ENCODE peak calls at places on chromosomes 13 and 19, in eight cellular contexts. V is OCI-LY7, M is astrocyte of the cerebellum, H is GM23338, I is fibroblast of mammary gland, O is suprapubic skin, R is LNCaP clone FGC, N is cardiac muscle cell. T is an unnamed sample.

GRCh38 chr13:75836441-75836840 is 200.3 kb downstream of the LMO7 start:
- DNase-seq in H (peak; percentile 24), R (peak; percentile 95), O (no peak), V (no peak), N (no peak), M (no peak), I (no peak), T (no peak)

GRCh38 chr19:29576761-29577661 is 29.1 kb upstream of the POP4 start:
- DNase-seq in H (no peak), I (peak; percentile 44), N (peak; percentile 25), M (no peak), R (no peak), O (peak; percentile 65), V (no peak), T (no peak)

GRCh38 chr13:46668302-46668720 is 115.3 kb downstream of the LRCH1 start:
- DNase-seq in I (peak; percentile 91), N (peak; percentile 95), M (peak; percentile 91), O (no peak), H (no peak), R (no peak), V (peak; percentile 18), T (peak; percentile 76)

GRCh38 chr13:113400621-113401451 is 36.9 kb upstream of the GRTP1 start:
- DNase-seq in N (no peak), H (no peak), I (no peak), O (peak; percentile 60), V (peak; percentile 24), M (no peak), R (no peak), T (no peak)

GRCh38 chr19:54449701-54450069 is 686 bp downstream of the LENG8 start:
- DNase-seq in N (peak; percentile 39), H (no peak), V (no peak), M (no peak), I (peak; percentile 31), O (no peak), R (no peak), T (no peak)

GRCh38 chr19:55546822-55547614 is 1.7 kb upstream of the SBK3 start:
- DNase-seq in M (peak; percentile 12), V (no peak), H (peak; percentile 46), O (no peak), R (no peak), I (peak; percentile 94), N (peak; percentile 92), T (peak; percentile 49)

GRCh38 chr19:18591735-18592385 is 3.3 kb downstream of the REX1BD start:
- DNase-seq in I (peak; percentile 85), O (no peak), M (no peak), R (no peak), N (no peak), V (no peak), H (no peak), T (peak; percentile 27)

GRCh38 chr13:100665403-100665802 is 9.2 kb downstream of the TMTC4 start:
- DNase-seq in H (no peak), O (no peak), N (no peak), M (no peak), V (no peak), R (no peak), I (no peak), T (no peak)

GRCh38 chr13:76790519-76791289 is 95.5 kb downstream of the KCTD12 start:
- DNase-seq in O (no peak), I (no peak), V (no peak), N (peak; percentile 51), M (peak; percentile 44), R (no peak), H (no peak), T (no peak)

GRCh38 chr19:30681162-30681996 is 309.2 kb downstream of the ZNF536 start:
- DNase-seq in H (no peak), R (no peak), M (no peak), I (no peak), O (no peak), N (no peak), V (no peak), T (no peak)

GRCh38 chr19:48635966-48636858 is 967 bp downstream of the DBP start:
- DNase-seq in I (no peak), M (no peak), O (no peak), R (no peak), N (no peak), H (peak; percentile 48), V (no peak), T (no peak)

GRCh38 chr19:17358395-17358794 is 18.7 kb downstream of the PLVAP start:
- DNase-seq in O (no peak), N (no peak), V (no peak), M (no peak), H (no peak), R (no peak), I (peak; percentile 37), T (no peak)

GRCh38 chr13:106089251-106089940 is 446.1 kb downstream of the EFNB2 start:
- DNase-seq in R (no peak), I (peak; percentile 33), N (no peak), H (no peak), O (no peak), V (no peak), M (no peak), T (no peak)

GRCh38 chr19:57606931-57607330 is 7.1 kb upstream of the ZNF134 start:
- DNase-seq in O (no peak), M (no peak), N (no peak), I (no peak), H (no peak), R (no peak), V (no peak), T (no peak)

GRCh38 chr13:60155978-60156377 is 7.8 kb downstream of the DIAPH3 start:
- DNase-seq in N (peak; percentile 30), I (peak; percentile 26), O (no peak), H (peak; percentile 58), V (no peak), M (no peak), R (no peak), T (no peak)

GRCh38 chr13:24747248-24748151 is 16.5 kb upstream of the RNF17 start:
- DNase-seq in O (no peak), M (no peak), I (no peak), H (peak; percentile 79), V (no peak), R (no peak), N (peak; percentile 30), T (no peak)

GRCh38 chr13:83508905-83509304 is 373.4 kb downstream of the SLITRK1 start:
- DNase-seq in M (no peak), O (no peak), I (no peak), V (no peak), R (no peak), N (peak; percentile 4), H (no peak), T (no peak)

GRCh38 chr13:24033527-24034302 is 126.8 kb upstream of the SPATA13 start:
- DNase-seq in N (peak; percentile 95), V (no peak), H (no peak), M (peak; percentile 15), R (no peak), O (no peak), I (peak; percentile 85), T (peak; percentile 74)

GRCh38 chr19:12374026-12374425 is 8.5 kb upstream of the ZNF442 start:
- DNase-seq in N (no peak), V (no peak), I (no peak), O (no peak), H (no peak), R (no peak), M (no peak), T (no peak)
- TF ChIP-seq CTCF in N (no peak), V (no peak), I (no peak), O (no peak), H (no peak), R (no peak), M (no peak), T (no peak)

DNA sequence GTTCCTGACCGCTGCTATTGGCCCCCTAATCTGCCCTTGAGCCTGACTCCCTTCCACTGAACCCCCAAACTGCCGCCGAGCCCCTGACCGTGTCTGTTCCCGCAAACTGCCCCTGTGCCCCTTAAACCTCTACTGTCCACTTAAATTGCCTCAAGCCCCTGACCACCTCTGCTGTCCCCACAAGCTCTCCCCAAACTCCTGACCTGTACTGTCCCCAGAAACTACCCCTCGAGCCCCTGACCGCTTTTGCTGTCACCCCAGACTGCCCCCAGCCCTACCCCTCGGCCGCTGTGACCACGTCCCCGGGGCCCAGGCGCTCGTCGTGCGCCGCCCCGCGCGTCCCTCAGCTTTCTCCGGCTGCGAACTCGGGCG is 382 bp downstream of the ZNF77 start:
- DNase-seq in R (no peak), V (no peak), O (no peak), H (no peak), M (no peak), N (no peak), I (no peak), T (no peak)
- H3K4me3 ChIP-seq in R (peak overlapping the region; percentile 97), V (peak overlapping the region; percentile 88), O (peak overlapping the region; percentile 96), H (peak overlapping the region; percentile 85), M (peak overlapping the region; percentile 91), N (peak overlapping the region; percentile 67), I (peak overlapping the region; percentile 79), T (peak overlapping the region; percentile 82)

DNA sequence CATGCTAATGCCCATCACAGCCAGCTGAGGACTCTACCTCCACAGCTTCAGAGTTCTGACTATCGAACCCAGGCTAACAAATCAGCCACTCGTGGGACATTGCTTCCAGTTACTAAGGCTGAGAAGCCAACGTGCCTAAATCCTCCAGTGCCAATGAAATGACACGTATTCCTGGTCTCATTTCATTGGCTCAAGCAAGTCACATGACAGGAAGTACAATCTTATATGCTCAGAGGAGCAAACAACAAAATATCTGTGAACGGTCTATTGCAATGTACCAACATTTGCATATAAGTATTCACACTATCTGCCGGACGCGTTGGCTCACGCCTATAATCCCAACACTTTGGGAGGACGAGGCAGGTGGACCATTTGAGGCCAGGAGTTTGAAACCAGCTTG is 12.8 kb upstream of the IZUMO2 start:
- DNase-seq in V (no peak), H (no peak), N (no peak), O (no peak), R (no peak), M (no peak), I (no peak), T (no peak)
- TF ChIP-seq CTCF in V (no peak), H (no peak), N (no peak), O (no peak), R (no peak), M (no peak), I (no peak), T (no peak)

GRCh38 chr19:46080561-46080960 is 39.8 kb upstream of the IGFL4 start:
- DNase-seq in I (peak; percentile 90), H (no peak), V (no peak), O (no peak), M (peak; percentile 99), R (no peak), N (peak; percentile 94), T (peak; percentile 59)

GRCh38 chr19:46076951-46077814 is 36.4 kb upstream of the IGFL4 start:
- DNase-seq in V (peak; percentile 30), M (peak; percentile 74), R (no peak), O (no peak), N (peak; percentile 88), H (peak; percentile 97), I (peak; percentile 81), T (peak; percentile 32)

GRCh38 chr19:46077815-46078167 is 37.0 kb upstream of the IGFL4 start:
- DNase-seq in R (no peak), N (no peak), V (no peak), O (no peak), H (no peak), I (no peak), M (no peak), T (no peak)

GRCh38 chr19:46073268-46073922 is 32.6 kb upstream of the IGFL4 start:
- DNase-seq in V (no peak), I (no peak), M (no peak), R (no peak), H (no peak), O (no peak), N (no peak), T (no peak)

GRCh38 chr19:46076031-46076880 is 35.5 kb upstream of the IGFL4 start:
- DNase-seq in H (peak; percentile 13), M (no peak), O (no peak), N (no peak), V (no peak), R (no peak), I (no peak), T (no peak)
- H3K4me3 ChIP-seq in H (peak overlapping the region; percentile 70), M (no peak overlapping the region), O (no peak overlapping the region), N (no peak overlapping the region), V (no peak overlapping the region), R (no peak overlapping the region), I (no peak overlapping the region), T (no peak overlapping the region)